ENCODE peak calls at places on chromosome 14, in seven cellular contexts. One of them, this sample, is unnamed. For H3K4me1, the result is how much of the 10 kb centered on the place peaks cover.

GRCh38 chr14:67411820-67412421 is at the start of gene PLEK2:
- DNase-seq in aorta: peak
- DNase-seq in adipocyte: peak
- DNase-seq in heart left ventricle: peak
- DNase-seq in effector memory CD4-positive, alpha-beta T cell: peak
- DNase-seq in IMR-90: no peak
- DNase-seq in stomach: peak
- DNase-seq in this sample: peak

GRCh38 chr14:70708717-70709570 is 67.2 kb downstream of the TTC9 start:
- DNase-seq in aorta: no peak
- DNase-seq in adipocyte: no peak
- DNase-seq in heart left ventricle: no peak
- DNase-seq in effector memory CD4-positive, alpha-beta T cell: no peak
- DNase-seq in IMR-90: no peak
- DNase-seq in stomach: no peak
- DNase-seq in this sample: no peak

GRCh38 chr14:54788701-54789100 is 113.9 kb downstream of the GCH1 start:
- DNase-seq in aorta: no peak
- DNase-seq in adipocyte: no peak
- DNase-seq in heart left ventricle: no peak
- DNase-seq in effector memory CD4-positive, alpha-beta T cell: no peak
- DNase-seq in IMR-90: no peak
- DNase-seq in stomach: no peak
- DNase-seq in this sample: no peak

GRCh38 chr14:60430276-60430675 is 55.6 kb downstream of the C14orf39 start:
- DNase-seq in aorta: no peak
- DNase-seq in adipocyte: no peak
- DNase-seq in heart left ventricle: no peak
- DNase-seq in effector memory CD4-positive, alpha-beta T cell: no peak
- DNase-seq in IMR-90: no peak
- DNase-seq in stomach: no peak
- DNase-seq in this sample: no peak

GRCh38 chr14:83255015-83255726 is 1721.5 kb upstream of the SEL1L start:
- DNase-seq in aorta: no peak
- DNase-seq in adipocyte: no peak
- DNase-seq in heart left ventricle: no peak
- DNase-seq in effector memory CD4-positive, alpha-beta T cell: no peak
- DNase-seq in IMR-90: peak
- DNase-seq in stomach: no peak
- DNase-seq in this sample: no peak

GRCh38 chr14:57078054-57078453 is 190.7 kb downstream of the EXOC5 start:
- DNase-seq in aorta: no peak
- DNase-seq in adipocyte: no peak
- DNase-seq in heart left ventricle: no peak
- DNase-seq in effector memory CD4-positive, alpha-beta T cell: no peak
- DNase-seq in IMR-90: no peak
- DNase-seq in stomach: no peak
- DNase-seq in this sample: no peak

GRCh38 chr14:22887260-22887989 is 4.4 kb downstream of the REM2 start:
- DNase-seq in aorta: peak
- DNase-seq in adipocyte: peak
- DNase-seq in heart left ventricle: no peak
- DNase-seq in effector memory CD4-positive, alpha-beta T cell: peak
- DNase-seq in IMR-90: peak
- DNase-seq in stomach: peak
- DNase-seq in this sample: no peak

GRCh38 chr14:104799239-104799599 is 1.7 kb upstream of the ZBTB42 start:
- DNase-seq in aorta: no peak
- DNase-seq in adipocyte: no peak
- DNase-seq in heart left ventricle: no peak
- DNase-seq in effector memory CD4-positive, alpha-beta T cell: no peak
- DNase-seq in IMR-90: no peak
- DNase-seq in stomach: no peak
- DNase-seq in this sample: no peak

GRCh38 chr14:103135333-103136075 is 12.2 kb downstream of the TNFAIP2 start:
- DNase-seq in aorta: no peak
- DNase-seq in adipocyte: no peak
- DNase-seq in heart left ventricle: no peak
- DNase-seq in effector memory CD4-positive, alpha-beta T cell: no peak
- DNase-seq in IMR-90: no peak
- DNase-seq in stomach: no peak
- DNase-seq in this sample: no peak

GRCh38 chr14:88422036-88422435 is 36.6 kb downstream of the SPATA7 start:
- DNase-seq in aorta: no peak
- DNase-seq in adipocyte: no peak
- DNase-seq in heart left ventricle: no peak
- DNase-seq in effector memory CD4-positive, alpha-beta T cell: no peak
- DNase-seq in IMR-90: no peak
- DNase-seq in stomach: no peak
- DNase-seq in this sample: no peak

GRCh38 chr14:50395448-50395847 is 1.2 kb downstream of the CDKL1 start:
- DNase-seq in aorta: no peak
- DNase-seq in adipocyte: no peak
- DNase-seq in heart left ventricle: no peak
- DNase-seq in effector memory CD4-positive, alpha-beta T cell: no peak
- DNase-seq in IMR-90: no peak
- DNase-seq in stomach: no peak
- DNase-seq in this sample: no peak
- H3K4me1 ChIP-seq in aorta: under half
- H3K4me1 ChIP-seq in adipocyte: under half
- H3K4me1 ChIP-seq in heart left ventricle: under half
- H3K4me1 ChIP-seq in effector memory CD4-positive, alpha-beta T cell: under half
- H3K4me1 ChIP-seq in IMR-90: under half
- H3K4me1 ChIP-seq in stomach: under half
- H3K4me1 ChIP-seq in this sample: under half

GRCh38 chr14:91365552-91365951 is 52.1 kb downstream of the CCDC88C start:
- DNase-seq in aorta: no peak
- DNase-seq in adipocyte: no peak
- DNase-seq in heart left ventricle: no peak
- DNase-seq in effector memory CD4-positive, alpha-beta T cell: no peak
- DNase-seq in IMR-90: no peak
- DNase-seq in stomach: no peak
- DNase-seq in this sample: no peak
- H3K4me1 ChIP-seq in aorta: under half
- H3K4me1 ChIP-seq in adipocyte: under half
- H3K4me1 ChIP-seq in heart left ventricle: under half
- H3K4me1 ChIP-seq in effector memory CD4-positive, alpha-beta T cell: half or more
- H3K4me1 ChIP-seq in IMR-90: under half
- H3K4me1 ChIP-seq in stomach: half or more
- H3K4me1 ChIP-seq in this sample: half or more

GRCh38 chr14:73460691-73461127 is 2.4 kb upstream of the NUMB start:
- DNase-seq in aorta: no peak
- DNase-seq in adipocyte: peak
- DNase-seq in heart left ventricle: no peak
- DNase-seq in effector memory CD4-positive, alpha-beta T cell: no peak
- DNase-seq in IMR-90: peak
- DNase-seq in stomach: no peak
- DNase-seq in this sample: no peak

GRCh38 chr14:73458219-73458976 is at the start of gene NUMB:
- DNase-seq in aorta: peak
- DNase-seq in adipocyte: peak
- DNase-seq in heart left ventricle: peak
- DNase-seq in effector memory CD4-positive, alpha-beta T cell: peak
- DNase-seq in IMR-90: peak
- DNase-seq in stomach: peak
- DNase-seq in this sample: peak

GRCh38 chr14:73457050-73457934 is 1.1 kb downstream of the NUMB start:
- DNase-seq in aorta: peak
- DNase-seq in adipocyte: peak
- DNase-seq in heart left ventricle: peak
- DNase-seq in effector memory CD4-positive, alpha-beta T cell: peak
- DNase-seq in IMR-90: peak
- DNase-seq in stomach: peak
- DNase-seq in this sample: peak

GRCh38 chr14:73455294-73455693 is 3.1 kb downstream of the NUMB start:
- DNase-seq in aorta: no peak
- DNase-seq in adipocyte: no peak
- DNase-seq in heart left ventricle: no peak
- DNase-seq in effector memory CD4-positive, alpha-beta T cell: no peak
- DNase-seq in IMR-90: no peak
- DNase-seq in stomach: no peak
- DNase-seq in this sample: no peak

GRCh38 chr14:73457935-73458218 is 469 bp downstream of the NUMB start:
- DNase-seq in aorta: peak
- DNase-seq in adipocyte: no peak
- DNase-seq in heart left ventricle: peak
- DNase-seq in effector memory CD4-positive, alpha-beta T cell: no peak
- DNase-seq in IMR-90: no peak
- DNase-seq in stomach: peak
- DNase-seq in this sample: peak
- H3K4me1 ChIP-seq in aorta: under half
- H3K4me1 ChIP-seq in adipocyte: half or more
- H3K4me1 ChIP-seq in heart left ventricle: under half
- H3K4me1 ChIP-seq in effector memory CD4-positive, alpha-beta T cell: under half
- H3K4me1 ChIP-seq in IMR-90: under half
- H3K4me1 ChIP-seq in stomach: half or more
- H3K4me1 ChIP-seq in this sample: half or more

DNA sequence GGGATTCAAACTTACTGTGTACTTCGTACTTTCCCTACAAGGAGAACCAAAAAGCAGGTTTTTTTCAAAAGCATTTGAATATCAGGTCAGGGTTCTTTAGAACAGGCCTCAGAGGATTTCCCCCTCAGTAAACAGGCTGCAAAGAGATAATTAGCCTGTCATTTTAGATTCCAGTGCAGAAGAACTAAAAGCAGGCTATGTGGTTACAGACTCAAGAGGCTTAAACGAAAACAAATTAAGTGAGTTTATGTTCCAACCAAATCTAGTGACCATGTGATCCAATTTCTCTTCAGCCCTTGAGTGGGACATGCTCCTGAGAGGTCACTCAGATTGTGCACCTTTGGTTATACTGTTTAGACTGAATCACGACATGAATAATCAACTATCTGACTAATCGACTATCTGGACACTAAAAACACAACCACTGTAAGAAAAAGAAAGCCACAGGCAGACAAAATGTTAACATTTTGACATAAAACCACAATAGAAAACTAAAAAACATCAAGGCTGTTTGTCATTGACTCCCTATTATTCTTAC is 4.5 kb downstream of the TMED8 start:
- DNase-seq in aorta: no peak
- DNase-seq in adipocyte: peak
- DNase-seq in heart left ventricle: no peak
- DNase-seq in effector memory CD4-positive, alpha-beta T cell: no peak
- DNase-seq in IMR-90: peak
- DNase-seq in stomach: no peak
- DNase-seq in this sample: no peak
- H3K4me1 ChIP-seq in aorta: under half
- H3K4me1 ChIP-seq in adipocyte: under half
- H3K4me1 ChIP-seq in heart left ventricle: under half
- H3K4me1 ChIP-seq in effector memory CD4-positive, alpha-beta T cell: under half
- H3K4me1 ChIP-seq in IMR-90: under half
- H3K4me1 ChIP-seq in stomach: under half
- H3K4me1 ChIP-seq in this sample: under half

GRCh38 chr14:99316281-99317163 is 44.5 kb upstream of the BCL11B start:
- DNase-seq in aorta: peak
- DNase-seq in adipocyte: no peak
- DNase-seq in heart left ventricle: no peak
- DNase-seq in effector memory CD4-positive, alpha-beta T cell: no peak
- DNase-seq in IMR-90: no peak
- DNase-seq in stomach: peak
- DNase-seq in this sample: no peak
- H3K4me1 ChIP-seq in aorta: under half
- H3K4me1 ChIP-seq in adipocyte: under half
- H3K4me1 ChIP-seq in heart left ventricle: under half
- H3K4me1 ChIP-seq in effector memory CD4-positive, alpha-beta T cell: under half
- H3K4me1 ChIP-seq in IMR-90: under half
- H3K4me1 ChIP-seq in stomach: under half
- H3K4me1 ChIP-seq in this sample: under half

This sample was measured in lower lobe of right lung.